ENCODE peak calls at places on chromosome 16, in ten cellular contexts. Q is cardiac septum; I is mucosa of descending colon; X is endothelial cell; C is SK-MEL-5; S is stimulated activated CD8-positive, alpha-beta memory T cell treated with anti-CD3 and anti-CD28 coated beads, Interleukin-15, amount 100 ng/mL, for 24 hours; A is BJ; L is naive B cell; W is caudate nucleus; V is cardiac muscle cell. B is an unnamed sample.

GRCh38 chr16:47358816-47359215 is 102.0 kb downstream of the ITFG1 start:
- DNase-seq in Q (no peak), A (no peak), X (no peak), S (no peak), C (no peak), I (no peak), L (no peak), W (no peak), V (no peak), B (no peak)

GRCh38 chr16:89201467-89202377 is 1.4 kb upstream of the SLC22A31 start:
- DNase-seq in C (peak; percentile 56), L (peak; percentile 71), S (peak; percentile 65), X (peak; percentile 89), Q (peak; percentile 86), A (no peak), I (peak; percentile 93), V (peak; percentile 70), W (peak; percentile 81), B (no peak)

GRCh38 chr16:13426279-13426678 is 493.7 kb upstream of the ERCC4 start:
- DNase-seq in V (no peak), Q (no peak), S (no peak), X (no peak), L (no peak), C (peak; percentile 38), A (no peak), I (no peak), W (no peak), B (no peak)

GRCh38 chr16:86874141-86874540 is 295.8 kb downstream of the FOXL1 start:
- DNase-seq in W (no peak), A (no peak), C (peak; percentile 32), X (peak; percentile 73), V (peak; percentile 20), Q (peak; percentile 72), I (no peak), L (no peak), S (no peak), B (no peak)

GRCh38 chr16:82735696-82736095 is 108.9 kb downstream of the CDH13 start:
- DNase-seq in C (no peak), S (no peak), L (no peak), I (no peak), A (no peak), Q (no peak), V (peak; percentile 69), X (no peak), W (no peak), B (no peak)

GRCh38 chr16:1632638-1632970 is 20.4 kb downstream of the CRAMP1 start:
- DNase-seq in A (no peak), Q (no peak), C (no peak), L (no peak), S (no peak), V (no peak), X (no peak), W (no peak), I (no peak), B (no peak)

GRCh38 chr16:84387021-84387420 is 18.7 kb downstream of the ATP2C2 start:
- DNase-seq in C (no peak), I (no peak), X (no peak), W (no peak), S (no peak), V (no peak), L (no peak), Q (no peak), A (no peak), B (no peak)

GRCh38 chr16:85029981-85030381 is 2.4 kb downstream of the KIAA0513 start:
- DNase-seq in Q (no peak), L (no peak), A (no peak), S (no peak), C (no peak), V (no peak), X (no peak), W (no peak), I (no peak), B (no peak)

GRCh38 chr16:85204242-85205010 is 92.2 kb upstream of the CIBAR2 start:
- DNase-seq in L (no peak), Q (no peak), V (peak; percentile 76), W (no peak), A (peak; percentile 69), S (no peak), I (no peak), X (no peak), C (no peak), B (no peak)

GRCh38 chr16:10752843-10753523 is 9.3 kb downstream of the NUBP1 start:
- DNase-seq in L (peak; percentile 77), I (no peak), X (no peak), Q (peak; percentile 72), V (no peak), S (no peak), C (no peak), W (peak; percentile 58), A (no peak), B (no peak)

B was measured in coronary artery.